ENCODE peak calls at places on chromosomes 7 and 10, in ten cellular contexts. S is astrocyte of the cerebellum, U is BJ, X is NB4, A is AG09309, H is cardiac muscle cell, C is pancreas, Y is MM.1S, J is right atrium auricular region, B is GM20000. Q is an unnamed sample.

GRCh38 chr10:62379394-62379793 is 5.2 kb downstream of the ZNF365 start:
- DNase-seq in H (peak), Y (no peak), B (no peak), C (no peak), S (no peak), X (no peak), U (no peak), A (no peak), J (no peak), Q (no peak)

GRCh38 chr7:33578166-33578565 is 327.2 kb upstream of the BMPER start:
- DNase-seq in Y (no peak), U (no peak), H (no peak), B (no peak), J (no peak), X (no peak), S (no peak), C (no peak), A (no peak), Q (no peak)

GRCh38 chr10:22320591-22321155 is at the start of gene BMI1:
- DNase-seq in Y (peak), A (no peak), U (no peak), X (peak), B (peak), J (peak), H (peak), S (no peak), C (peak), Q (peak)

GRCh38 chr7:137696376-137696775 is 150.4 kb downstream of the DGKI start:
- DNase-seq in A (no peak), S (no peak), B (no peak), H (no peak), Y (no peak), J (no peak), C (no peak), X (peak), U (no peak), Q (no peak)

GRCh38 chr7:68505721-68506120 is 1092.6 kb upstream of the AUTS2 start:
- DNase-seq in H (no peak), B (no peak), X (no peak), J (no peak), A (no peak), Y (no peak), U (no peak), C (no peak), S (no peak), Q (no peak)

GRCh38 chr7:43954524-43955228 is 28.4 kb downstream of the UBE2D4 start:
- DNase-seq in S (peak), B (peak), Y (peak), H (peak), J (no peak), A (peak), U (peak), X (peak), C (no peak), Q (no peak)

GRCh38 chr10:117721883-117722282 is 179.3 kb downstream of the EMX2 start:
- DNase-seq in C (no peak), X (no peak), S (no peak), B (no peak), Y (no peak), A (no peak), J (no peak), H (no peak), U (no peak), Q (no peak)

GRCh38 chr10:99805190-99805589 is 22.8 kb downstream of the ABCC2 start:
- DNase-seq in U (no peak), S (no peak), X (no peak), Y (no peak), A (no peak), B (no peak), H (no peak), C (no peak), J (no peak), Q (no peak)

GRCh38 chr7:130560972-130561371 is 69.1 kb downstream of the MEST start:
- DNase-seq in B (peak), H (no peak), S (no peak), U (no peak), C (no peak), Y (peak), A (peak), J (no peak), X (peak), Q (no peak)

GRCh38 chr10:120940299-120940900 is 89.2 kb downstream of the WDR11 start:
- DNase-seq in Y (no peak), J (no peak), S (no peak), H (no peak), C (no peak), A (no peak), U (no peak), X (no peak), B (no peak), Q (no peak)

GRCh38 chr7:12291870-12292269 is 80.8 kb downstream of the TMEM106B start:
- DNase-seq in J (no peak), H (no peak), U (no peak), S (no peak), X (peak), Y (peak), C (no peak), B (peak), A (no peak), Q (no peak)

GRCh38 chr7:155298288-155298833 is 683 bp downstream of the INSIG1 start:
- DNase-seq in X (peak), C (peak), S (no peak), B (no peak), U (no peak), J (peak), A (no peak), H (no peak), Y (peak), Q (no peak)

GRCh38 chr10:17278607-17279240 is 50.7 kb downstream of the VIM start:
- DNase-seq in C (no peak), A (no peak), S (no peak), X (no peak), Y (no peak), H (no peak), U (no peak), B (no peak), J (no peak), Q (no peak)

GRCh38 chr7:91310829-91311460 is 46.7 kb downstream of the FZD1 start:
- DNase-seq in S (no peak), C (no peak), J (no peak), Y (no peak), H (no peak), B (no peak), A (peak), U (no peak), X (no peak), Q (no peak)

DNA sequence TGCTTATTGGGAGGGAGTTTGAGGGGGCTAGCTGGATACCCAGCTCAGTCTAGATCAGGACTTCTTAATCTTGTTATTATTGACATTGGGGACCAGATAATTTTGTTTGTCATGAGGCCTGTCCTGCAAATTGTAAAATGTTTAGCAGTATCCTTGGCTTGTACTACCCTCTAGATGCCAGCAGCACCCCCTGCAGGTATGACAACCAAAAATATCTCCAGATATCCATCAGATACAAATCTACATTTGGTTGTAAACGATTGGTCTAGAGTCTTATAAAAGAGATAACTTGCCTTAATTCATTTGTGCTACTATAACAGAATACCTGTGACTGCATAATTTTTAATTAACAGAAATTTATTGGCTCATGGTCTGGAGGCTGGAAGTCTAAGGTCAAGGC is 1232.2 kb downstream of the XPNPEP1 start:
- DNase-seq in S (no peak), Y (no peak), C (no peak), X (no peak), B (no peak), H (no peak), A (no peak), U (no peak), J (no peak), Q (no peak)
- TF ChIP-seq CTCF in S (no peak), Y (no peak), C (no peak), X (no peak), B (no peak), H (no peak), A (no peak), U (no peak), J (no peak), Q (no peak)

GRCh38 chr10:86152354-86152753 is 214.2 kb downstream of the GRID1 start:
- DNase-seq in U (no peak), H (no peak), S (no peak), Y (no peak), B (no peak), C (no peak), J (no peak), A (no peak), X (no peak), Q (no peak)

GRCh38 chr10:86153751-86154150 is 212.8 kb downstream of the GRID1 start:
- DNase-seq in Y (no peak), S (no peak), H (no peak), C (no peak), J (no peak), U (no peak), B (no peak), A (no peak), X (no peak), Q (no peak)

GRCh38 chr10:86151613-86152012 is 215.0 kb downstream of the GRID1 start:
- DNase-seq in H (no peak), S (no peak), Y (no peak), C (no peak), J (no peak), B (no peak), X (no peak), A (no peak), U (no peak), Q (no peak)

GRCh38 chr10:86152911-86153310 is 213.7 kb downstream of the GRID1 start:
- DNase-seq in H (no peak), S (no peak), X (no peak), A (no peak), Y (no peak), C (no peak), B (no peak), U (no peak), J (no peak), Q (no peak)

DNA sequence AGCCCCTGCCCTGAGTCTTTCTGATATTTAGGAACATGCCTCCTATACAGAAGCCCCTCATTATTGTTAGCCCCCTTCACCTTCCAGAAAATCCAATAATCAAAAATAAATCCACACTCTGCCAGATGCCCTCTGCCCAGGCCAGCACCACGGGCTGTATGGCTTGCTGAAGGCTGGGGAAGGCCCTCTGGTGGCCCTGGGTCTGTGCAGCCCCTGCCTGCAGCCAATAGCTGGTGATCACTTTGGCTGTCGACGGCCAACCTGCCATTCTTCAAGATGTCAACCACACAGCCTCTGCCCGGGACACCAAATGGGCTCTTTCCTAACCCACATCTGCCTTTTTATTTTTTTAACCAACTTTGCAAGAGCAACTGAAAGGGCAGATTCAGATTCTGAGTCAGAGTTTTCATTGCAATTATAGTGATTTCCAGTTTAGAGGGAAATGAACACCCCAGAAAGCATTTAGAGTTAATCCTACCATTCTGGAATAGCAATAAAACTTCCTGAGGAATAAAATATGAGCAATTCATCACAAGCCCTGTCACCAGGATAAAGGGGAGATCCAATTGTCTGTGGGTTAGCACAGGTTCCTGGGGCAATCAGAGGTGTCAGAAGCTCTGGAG is 211.4 kb downstream of the GRID1 start:
- DNase-seq in Y (no peak), U (no peak), J (no peak), A (no peak), X (peak), C (no peak), H (peak), S (no peak), B (no peak), Q (no peak)
- TF ChIP-seq CTCF in Y (no peak), U (no peak), J (no peak), A (no peak), X (no peak), C (no peak), H (no peak), S (no peak), B (no peak), Q (no peak)

GRCh38 chr10:77605466-77605865 is 32.1 kb downstream of the KCNMA1 start:
- DNase-seq in B (no peak), X (no peak), J (no peak), U (no peak), C (no peak), Y (no peak), H (peak), S (no peak), A (no peak), Q (no peak)

GRCh38 chr10:77608281-77608680 is 29.3 kb downstream of the KCNMA1 start:
- DNase-seq in H (no peak), Y (no peak), C (no peak), A (no peak), S (no peak), J (no peak), B (no peak), U (no peak), X (no peak), Q (no peak)

GRCh38 chr10:77604941-77605351 is 32.7 kb downstream of the KCNMA1 start:
- DNase-seq in S (no peak), J (no peak), C (no peak), Y (no peak), X (no peak), U (no peak), B (no peak), H (no peak), A (no peak), Q (no peak)

GRCh38 chr10:77604063-77604462 is 33.5 kb downstream of the KCNMA1 start:
- DNase-seq in U (no peak), A (no peak), H (no peak), B (no peak), C (no peak), J (no peak), X (no peak), S (no peak), Y (peak), Q (no peak)

DNA sequence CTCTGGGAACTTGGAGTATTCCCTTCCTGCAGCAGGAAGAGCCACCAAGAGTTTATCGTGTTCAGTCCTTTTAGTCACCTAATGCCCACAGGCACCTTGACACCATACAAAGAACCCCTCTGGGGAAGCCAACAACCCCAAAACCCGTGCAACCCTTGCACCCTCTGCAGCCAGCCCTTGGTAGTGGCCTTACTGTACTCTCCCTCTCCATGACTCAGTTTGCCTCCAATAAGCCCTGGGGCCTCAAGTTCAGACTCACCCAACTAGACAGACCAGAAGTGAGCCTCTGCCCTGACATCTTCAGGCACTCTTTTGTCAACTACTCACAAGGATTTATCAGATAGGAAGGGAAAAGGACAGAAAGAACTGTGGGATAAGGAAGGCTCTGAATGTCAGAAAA is 30.9 kb downstream of the KCNMA1 start:
- DNase-seq in X (no peak), H (no peak), U (no peak), Y (no peak), S (no peak), J (no peak), A (no peak), B (no peak), C (no peak), Q (no peak)
- TF ChIP-seq CTCF in X (no peak), H (no peak), U (no peak), Y (no peak), S (no peak), J (no peak), A (peak), B (no peak), C (no peak), Q (no peak)

DNA sequence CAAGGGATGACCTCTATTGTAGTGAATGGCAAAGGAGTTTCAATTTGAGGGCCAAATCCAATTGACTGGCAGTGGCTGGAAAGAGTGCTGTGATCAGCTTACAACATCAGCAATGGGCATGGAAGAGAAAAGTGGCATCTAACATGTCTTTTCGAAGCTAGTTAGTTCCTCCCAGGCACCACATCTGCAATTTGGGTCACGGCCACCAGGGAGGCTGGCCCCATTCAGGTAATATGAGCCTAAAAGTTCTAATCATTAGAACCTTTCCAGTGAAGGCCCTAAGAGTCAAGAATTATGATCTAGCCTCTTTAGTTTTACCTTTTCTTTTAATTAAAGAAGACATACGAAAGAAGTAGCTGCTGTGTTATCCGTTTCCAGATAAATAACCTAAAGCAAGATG is 17.3 kb downstream of the CRTAC1 start:
- DNase-seq in Y (no peak), U (no peak), J (no peak), A (no peak), B (no peak), C (no peak), X (no peak), S (no peak), H (no peak), Q (no peak)
- TF ChIP-seq CTCF in Y (no peak), U (no peak), J (no peak), A (no peak), B (no peak), C (no peak), X (peak), S (no peak), H (no peak), Q (no peak)